ENCODE peak calls at places on chromosomes 16 and 17, in five cellular contexts. W is HCT116, L is lung, C is fibroblast of mammary gland, Y is heart left ventricle. N is an unnamed sample.

GRCh38 chr17:45431531-45432404 is 902 bp downstream of the ARHGAP27 start:
- DNase-seq in W (peak; percentile 87), L (peak; percentile 91), C (peak; percentile 45), Y (peak; percentile 70), N (no peak)

GRCh38 chr16:83068686-83069085 is 441.9 kb downstream of the CDH13 start:
- DNase-seq in W (no peak), L (no peak), C (peak; percentile 21), Y (no peak), N (no peak)

GRCh38 chr16:79623076-79623475 is 22.5 kb upstream of the MAF start:
- DNase-seq in W (no peak), L (no peak), C (no peak), Y (no peak), N (no peak)

GRCh38 chr17:66549731-66550207 is 247.4 kb downstream of the PRKCA start:
- DNase-seq in W (peak; percentile 44), L (no peak), C (peak; percentile 73), Y (no peak), N (no peak)

GRCh38 chr17:80937501-80938356 is 53.9 kb upstream of the CHMP6 start:
- DNase-seq in W (no peak), L (no peak), C (no peak), Y (peak; percentile 10), N (no peak)

GRCh38 chr16:86608301-86608747 is 30.0 kb downstream of the FOXL1 start:
- DNase-seq in W (no peak), L (no peak), C (no peak), Y (no peak), N (no peak)

GRCh38 chr17:7014261-7014994 is 2.0 kb downstream of the RNASEK start:
- DNase-seq in W (peak; percentile 85), L (peak; percentile 97), C (peak; percentile 93), Y (peak; percentile 99), N (peak; percentile 99)

GRCh38 chr17:50425001-50425681 is 877 bp upstream of the ACSF2 start:
- DNase-seq in W (no peak), L (no peak), C (no peak), Y (peak; percentile 29), N (no peak)

GRCh38 chr17:78343433-78344201 is 16.3 kb downstream of the SOCS3 start:
- DNase-seq in W (no peak), L (peak; percentile 68), C (no peak), Y (no peak), N (no peak)

GRCh38 chr17:18946536-18946935 is 5.4 kb upstream of the SLC5A10 start:
- DNase-seq in W (no peak), L (no peak), C (no peak), Y (no peak), N (no peak)

GRCh38 chr16:81076566-81077076 is 417 bp downstream of the C16orf46 start:
- DNase-seq in W (peak; percentile 85), L (peak; percentile 92), C (peak; percentile 74), Y (peak; percentile 86), N (peak; percentile 98)

GRCh38 chr17:63113167-63113566 is 147.1 kb downstream of the TANC2 start:
- DNase-seq in W (no peak), L (no peak), C (peak; percentile 22), Y (no peak), N (no peak)

GRCh38 chr16:85826686-85827247 is 27.3 kb downstream of the COX4I1 start:
- DNase-seq in W (no peak), L (no peak), C (no peak), Y (no peak), N (no peak)

GRCh38 chr17:63609820-63610573 is 9.3 kb downstream of the TACO1 start:
- DNase-seq in W (no peak), L (no peak), C (no peak), Y (no peak), N (no peak)

GRCh38 chr17:29090746-29091395 is 47.9 kb downstream of the PIPOX start:
- DNase-seq in W (no peak), L (no peak), C (no peak), Y (no peak), N (no peak)

GRCh38 chr17:76182016-76182764 is 41.1 kb upstream of the FOXJ1 start:
- DNase-seq in W (peak; percentile 99), L (peak; percentile 92), C (peak; percentile 96), Y (peak; percentile 87), N (peak; percentile 98)

GRCh38 chr16:78194948-78195347 is 95.5 kb downstream of the WWOX start:
- DNase-seq in W (no peak), L (no peak), C (no peak), Y (no peak), N (peak; percentile 68)

GRCh38 chr17:57110152-57110542 is 25.1 kb downstream of the AKAP1 start:
- DNase-seq in W (no peak), L (no peak), C (no peak), Y (peak; percentile 81), N (no peak)

GRCh38 chr16:81720973-81721907 is 57.9 kb upstream of the PLCG2 start:
- DNase-seq in W (no peak), L (no peak), C (no peak), Y (no peak), N (no peak)

GRCh38 chr17:31608659-31609254 is 217.3 kb downstream of the RAB11FIP4 start:
- DNase-seq in W (no peak), L (no peak), C (no peak), Y (no peak), N (no peak)

GRCh38 chr16:17258077-17258599 is 212.6 kb downstream of the XYLT1 start:
- DNase-seq in W (no peak), L (no peak), C (no peak), Y (no peak), N (no peak)

GRCh38 chr17:36931096-36931696 is 6.1 kb upstream of the LHX1 start:
- DNase-seq in W (no peak), L (no peak), C (no peak), Y (no peak), N (no peak)

GRCh38 chr17:36933174-36934143 is 3.8 kb upstream of the LHX1 start:
- DNase-seq in W (no peak), L (no peak), C (no peak), Y (no peak), N (no peak)

GRCh38 chr17:36930501-36930900 is 6.8 kb upstream of the LHX1 start:
- DNase-seq in W (no peak), L (no peak), C (no peak), Y (no peak), N (no peak)

GRCh38 chr17:36932383-36933173 is 4.7 kb upstream of the LHX1 start:
- DNase-seq in W (no peak), L (no peak), C (no peak), Y (no peak), N (no peak)

GRCh38 chr17:36931697-36932382 is 5.4 kb upstream of the LHX1 start:
- DNase-seq in W (no peak), L (no peak), C (no peak), Y (no peak), N (no peak)
- H3K4me3 ChIP-seq in W (no peak overlapping the region), L (no peak overlapping the region), C (no peak overlapping the region), Y (no peak overlapping the region), N (peak overlapping the region; percentile 38)

GRCh38 chr17:65531508-65532431 is 29.7 kb downstream of the AXIN2 start:
- DNase-seq in W (no peak), L (peak; percentile 63), C (peak; percentile 76), Y (peak; percentile 59), N (no peak)
- TF ChIP-seq CTCF in W (peak; percentile 28), L (no peak), C (peak; percentile 27), Y (no peak), N (no peak)

DNA sequence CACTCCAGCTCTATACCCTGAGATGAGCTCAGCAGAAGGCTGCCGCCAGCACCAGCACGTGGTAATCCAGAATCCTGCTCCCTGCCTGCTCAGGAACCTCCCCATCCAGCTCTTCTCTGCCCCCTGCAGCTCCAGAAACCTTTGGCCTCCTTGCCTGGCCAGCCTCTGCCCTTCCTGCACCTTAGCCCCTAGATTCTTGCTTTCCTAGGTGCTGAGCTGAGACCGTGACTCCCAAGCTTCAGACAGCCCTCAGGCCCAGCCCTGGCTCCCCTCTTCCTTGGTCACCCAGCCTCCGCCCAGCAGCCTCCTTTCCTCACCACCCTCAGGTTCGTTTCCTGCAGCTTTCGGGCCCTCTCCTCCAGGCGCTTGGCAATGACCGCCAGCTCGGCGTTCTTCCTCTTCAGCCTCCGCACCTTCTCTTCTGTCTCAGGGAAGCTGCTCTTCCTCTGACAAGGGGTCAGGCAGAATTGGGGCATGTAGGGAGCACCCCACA is 2.6 kb downstream of the TSPOAP1 start:
- DNase-seq in W (no peak), L (no peak), C (no peak), Y (peak; percentile 16), N (no peak)
- H3K4me3 ChIP-seq in W (no peak overlapping the region), L (no peak overlapping the region), C (no peak overlapping the region), Y (no peak overlapping the region), N (no peak overlapping the region)

GRCh38 chr16:20901068-20901440 is 483 bp downstream of the LYRM1 start:
- DNase-seq in W (no peak), L (no peak), C (no peak), Y (no peak), N (peak; percentile 92)

GRCh38 chr16:20900299-20901067 is at the start of the genes DCUN1D3 and LYRM1:
- DNase-seq in W (peak; percentile 98), L (peak; percentile 96), C (peak; percentile 99), Y (peak; percentile 98), N (peak; percentile 99)

GRCh38 chr16:20898938-20899502 is 1.1 kb downstream of the DCUN1D3 start:
- DNase-seq in W (no peak), L (no peak), C (peak; percentile 56), Y (no peak), N (no peak)

GRCh38 chr16:20897897-20898296 is 2.3 kb downstream of the DCUN1D3 start:
- DNase-seq in W (no peak), L (no peak), C (no peak), Y (no peak), N (no peak)

GRCh38 chr16:20899503-20900298 is 457 bp downstream of the DCUN1D3 start:
- DNase-seq in W (no peak), L (no peak), C (no peak), Y (no peak), N (no peak)
- TF ChIP-seq CTCF in W (no peak), L (no peak), C (no peak), Y (no peak), N (no peak)

GRCh38 chr17:2024572-2025219 is 438 bp downstream of the RTN4RL1 start:
- DNase-seq in W (no peak), L (no peak), C (no peak), Y (no peak), N (no peak)

GRCh38 chr17:2027528-2028233 is 2.3 kb upstream of the DPH1 start:
- DNase-seq in W (no peak), L (no peak), C (peak; percentile 65), Y (no peak), N (no peak)

GRCh38 chr17:2023692-2024571 is 1.2 kb downstream of the RTN4RL1 start:
- DNase-seq in W (peak; percentile 59), L (peak; percentile 76), C (peak; percentile 51), Y (peak; percentile 57), N (no peak)

GRCh38 chr17:2025220-2025621 is at the start of gene RTN4RL1:
- DNase-seq in W (peak; percentile 74), L (peak; percentile 83), C (peak; percentile 51), Y (peak; percentile 81), N (no peak)

GRCh38 chr17:2025622-2026309 is 632 bp upstream of the RTN4RL1 start:
- DNase-seq in W (no peak), L (peak; percentile 71), C (peak; percentile 65), Y (peak; percentile 85), N (no peak)
- H3K4me3 ChIP-seq in W (peak overlapping the region; percentile 63), L (no peak overlapping the region), C (peak overlapping the region; percentile 32), Y (peak overlapping the region; percentile 35), N (peak overlapping the region; percentile 62)

N was measured in esophagus muscularis mucosa.